ENCODE peak calls at places on chromosomes 2 and 18, in nine cellular contexts. One of them, this sample, is unnamed.
A peak's percentile ranks its signal among the peaks of the same experiment; 100 is the strongest.

GRCh38 chr2:11155326-11156059 is at the start of gene SLC66A3:
- DNase-seq in nephron progenitor cell: no peak
- DNase-seq in fibroblast of the aortic adventitia: peak; percentile 83
- DNase-seq in iris pigment epithelial cell: peak; percentile 85
- DNase-seq in HFFc6: peak; percentile 75
- DNase-seq in cardiac fibroblast: peak; percentile 80
- DNase-seq in COLO829: no peak
- DNase-seq in astrocyte: peak; percentile 75
- DNase-seq in midbrain: peak; percentile 89
- DNase-seq in this sample: peak; percentile 89

GRCh38 chr2:64019083-64019974 is at the start of gene VPS54:
- DNase-seq in nephron progenitor cell: peak; percentile 77
- DNase-seq in fibroblast of the aortic adventitia: peak; percentile 62
- DNase-seq in iris pigment epithelial cell: peak; percentile 54
- DNase-seq in HFFc6: peak; percentile 25
- DNase-seq in cardiac fibroblast: peak; percentile 65
- DNase-seq in COLO829: peak; percentile 15
- DNase-seq in astrocyte: peak; percentile 36
- DNase-seq in midbrain: peak; percentile 76
- DNase-seq in this sample: peak; percentile 71

GRCh38 chr18:74489631-74490030 is 6.5 kb upstream of the CNDP2 start:
- DNase-seq in nephron progenitor cell: no peak
- DNase-seq in fibroblast of the aortic adventitia: peak; percentile 22
- DNase-seq in iris pigment epithelial cell: peak; percentile 51
- DNase-seq in HFFc6: no peak
- DNase-seq in cardiac fibroblast: peak; percentile 14
- DNase-seq in COLO829: no peak
- DNase-seq in astrocyte: peak; percentile 86
- DNase-seq in midbrain: no peak
- DNase-seq in this sample: no peak

GRCh38 chr2:55809875-55810620 is 113.5 kb downstream of the EFEMP1 start:
- DNase-seq in nephron progenitor cell: no peak
- DNase-seq in fibroblast of the aortic adventitia: peak; percentile 75
- DNase-seq in iris pigment epithelial cell: peak; percentile 74
- DNase-seq in HFFc6: no peak
- DNase-seq in cardiac fibroblast: peak; percentile 90
- DNase-seq in COLO829: no peak
- DNase-seq in astrocyte: no peak
- DNase-seq in midbrain: no peak
- DNase-seq in this sample: no peak

GRCh38 chr2:146079216-146079615 is 1559.3 kb upstream of the ZEB2 start:
- DNase-seq in nephron progenitor cell: no peak
- DNase-seq in fibroblast of the aortic adventitia: no peak
- DNase-seq in iris pigment epithelial cell: peak; percentile 33
- DNase-seq in HFFc6: peak; percentile 2
- DNase-seq in cardiac fibroblast: peak; percentile 16
- DNase-seq in COLO829: no peak
- DNase-seq in astrocyte: peak; percentile 20
- DNase-seq in midbrain: no peak
- DNase-seq in this sample: no peak

GRCh38 chr2:240624950-240625621 is at the start of gene GPR35:
- DNase-seq in nephron progenitor cell: no peak
- DNase-seq in fibroblast of the aortic adventitia: peak; percentile 15
- DNase-seq in iris pigment epithelial cell: peak; percentile 65
- DNase-seq in HFFc6: peak; percentile 44
- DNase-seq in cardiac fibroblast: peak; percentile 38
- DNase-seq in COLO829: no peak
- DNase-seq in astrocyte: peak; percentile 56
- DNase-seq in midbrain: no peak
- DNase-seq in this sample: no peak

GRCh38 chr2:204871246-204871953 is 326.1 kb downstream of the PARD3B start:
- DNase-seq in nephron progenitor cell: no peak
- DNase-seq in fibroblast of the aortic adventitia: peak; percentile 71
- DNase-seq in iris pigment epithelial cell: peak; percentile 55
- DNase-seq in HFFc6: peak; percentile 46
- DNase-seq in cardiac fibroblast: peak; percentile 75
- DNase-seq in COLO829: peak; percentile 15
- DNase-seq in astrocyte: peak; percentile 30
- DNase-seq in midbrain: peak; percentile 63
- DNase-seq in this sample: peak; percentile 71

GRCh38 chr2:100281521-100282438 is 40.5 kb downstream of the LONRF2 start:
- DNase-seq in nephron progenitor cell: no peak
- DNase-seq in fibroblast of the aortic adventitia: peak; percentile 81
- DNase-seq in iris pigment epithelial cell: no peak
- DNase-seq in HFFc6: no peak
- DNase-seq in cardiac fibroblast: peak; percentile 44
- DNase-seq in COLO829: peak; percentile 61
- DNase-seq in astrocyte: peak; percentile 63
- DNase-seq in midbrain: no peak
- DNase-seq in this sample: peak; percentile 40

GRCh38 chr2:62760555-62760954 is 55.0 kb downstream of the EHBP1 start:
- DNase-seq in nephron progenitor cell: no peak
- DNase-seq in fibroblast of the aortic adventitia: peak; percentile 77
- DNase-seq in iris pigment epithelial cell: peak; percentile 78
- DNase-seq in HFFc6: peak; percentile 63
- DNase-seq in cardiac fibroblast: peak; percentile 50
- DNase-seq in COLO829: no peak
- DNase-seq in astrocyte: peak; percentile 81
- DNase-seq in midbrain: no peak
- DNase-seq in this sample: no peak

GRCh38 chr18:29002747-29003146 is 825.8 kb upstream of the CDH2 start:
- DNase-seq in nephron progenitor cell: no peak
- DNase-seq in fibroblast of the aortic adventitia: no peak
- DNase-seq in iris pigment epithelial cell: no peak
- DNase-seq in HFFc6: no peak
- DNase-seq in cardiac fibroblast: no peak
- DNase-seq in COLO829: no peak
- DNase-seq in astrocyte: no peak
- DNase-seq in midbrain: no peak
- DNase-seq in this sample: no peak

GRCh38 chr18:70998490-70998889 is 709.6 kb downstream of the SOCS6 start:
- DNase-seq in nephron progenitor cell: no peak
- DNase-seq in fibroblast of the aortic adventitia: peak; percentile 39
- DNase-seq in iris pigment epithelial cell: peak; percentile 15
- DNase-seq in HFFc6: no peak
- DNase-seq in cardiac fibroblast: peak; percentile 38
- DNase-seq in COLO829: no peak
- DNase-seq in astrocyte: no peak
- DNase-seq in midbrain: no peak
- DNase-seq in this sample: no peak

GRCh38 chr2:124704056-124704644 is 679.1 kb downstream of the CNTNAP5 start:
- DNase-seq in nephron progenitor cell: no peak
- DNase-seq in fibroblast of the aortic adventitia: no peak
- DNase-seq in iris pigment epithelial cell: no peak
- DNase-seq in HFFc6: no peak
- DNase-seq in cardiac fibroblast: no peak
- DNase-seq in COLO829: no peak
- DNase-seq in astrocyte: no peak
- DNase-seq in midbrain: no peak
- DNase-seq in this sample: no peak

GRCh38 chr2:220279372-220279771 is 651.9 kb downstream of the SLC4A3 start:
- DNase-seq in nephron progenitor cell: no peak
- DNase-seq in fibroblast of the aortic adventitia: peak; percentile 94
- DNase-seq in iris pigment epithelial cell: peak; percentile 90
- DNase-seq in HFFc6: peak; percentile 95
- DNase-seq in cardiac fibroblast: peak; percentile 79
- DNase-seq in COLO829: no peak
- DNase-seq in astrocyte: peak; percentile 95
- DNase-seq in midbrain: no peak
- DNase-seq in this sample: no peak

GRCh38 chr2:121955313-121956211 is 200.1 kb downstream of the TSN start:
- DNase-seq in nephron progenitor cell: peak; percentile 39
- DNase-seq in fibroblast of the aortic adventitia: no peak
- DNase-seq in iris pigment epithelial cell: no peak
- DNase-seq in HFFc6: no peak
- DNase-seq in cardiac fibroblast: no peak
- DNase-seq in COLO829: no peak
- DNase-seq in astrocyte: no peak
- DNase-seq in midbrain: no peak
- DNase-seq in this sample: no peak

GRCh38 chr2:213640742-213641425 is 356.6 kb downstream of the SPAG16 start:
- DNase-seq in nephron progenitor cell: no peak
- DNase-seq in fibroblast of the aortic adventitia: no peak
- DNase-seq in iris pigment epithelial cell: no peak
- DNase-seq in HFFc6: no peak
- DNase-seq in cardiac fibroblast: no peak
- DNase-seq in COLO829: no peak
- DNase-seq in astrocyte: no peak
- DNase-seq in midbrain: no peak
- DNase-seq in this sample: no peak

GRCh38 chr18:58105908-58106673 is 62.1 kb downstream of the NEDD4L start:
- DNase-seq in nephron progenitor cell: no peak
- DNase-seq in fibroblast of the aortic adventitia: no peak
- DNase-seq in iris pigment epithelial cell: no peak
- DNase-seq in HFFc6: no peak
- DNase-seq in cardiac fibroblast: no peak
- DNase-seq in COLO829: no peak
- DNase-seq in astrocyte: no peak
- DNase-seq in midbrain: no peak
- DNase-seq in this sample: no peak

GRCh38 chr2:196959291-196959690 is 32.8 kb upstream of the PGAP1 start:
- DNase-seq in nephron progenitor cell: no peak
- DNase-seq in fibroblast of the aortic adventitia: no peak
- DNase-seq in iris pigment epithelial cell: no peak
- DNase-seq in HFFc6: no peak
- DNase-seq in cardiac fibroblast: no peak
- DNase-seq in COLO829: no peak
- DNase-seq in astrocyte: no peak
- DNase-seq in midbrain: no peak
- DNase-seq in this sample: no peak

GRCh38 chr2:56299166-56299806 is 115.5 kb downstream of the CCDC85A start:
- DNase-seq in nephron progenitor cell: no peak
- DNase-seq in fibroblast of the aortic adventitia: peak; percentile 56
- DNase-seq in iris pigment epithelial cell: peak; percentile 10
- DNase-seq in HFFc6: peak; percentile 65
- DNase-seq in cardiac fibroblast: peak; percentile 47
- DNase-seq in COLO829: no peak
- DNase-seq in astrocyte: peak; percentile 58
- DNase-seq in midbrain: no peak
- DNase-seq in this sample: no peak

GRCh38 chr2:113877651-113878594 is 12.0 kb upstream of the ACTR3 start:
- DNase-seq in nephron progenitor cell: no peak
- DNase-seq in fibroblast of the aortic adventitia: peak; percentile 71
- DNase-seq in iris pigment epithelial cell: peak; percentile 75
- DNase-seq in HFFc6: peak; percentile 52
- DNase-seq in cardiac fibroblast: peak; percentile 74
- DNase-seq in COLO829: peak; percentile 48
- DNase-seq in astrocyte: peak; percentile 59
- DNase-seq in midbrain: no peak
- DNase-seq in this sample: no peak

GRCh38 chr2:113200736-113201490 is 27.1 kb downstream of the PSD4 start:
- DNase-seq in nephron progenitor cell: no peak
- DNase-seq in fibroblast of the aortic adventitia: no peak
- DNase-seq in iris pigment epithelial cell: no peak
- DNase-seq in HFFc6: peak; percentile 36
- DNase-seq in cardiac fibroblast: no peak
- DNase-seq in COLO829: no peak
- DNase-seq in astrocyte: no peak
- DNase-seq in midbrain: no peak
- DNase-seq in this sample: no peak

GRCh38 chr2:134231965-134232340 is 21.9 kb upstream of the MGAT5 start:
- DNase-seq in nephron progenitor cell: no peak
- DNase-seq in fibroblast of the aortic adventitia: no peak
- DNase-seq in iris pigment epithelial cell: peak; percentile 82
- DNase-seq in HFFc6: peak; percentile 70
- DNase-seq in cardiac fibroblast: peak; percentile 84
- DNase-seq in COLO829: no peak
- DNase-seq in astrocyte: peak; percentile 76
- DNase-seq in midbrain: no peak
- DNase-seq in this sample: no peak

GRCh38 chr2:200747668-200748618 is 63.8 kb upstream of the BZW1 start:
- DNase-seq in nephron progenitor cell: no peak
- DNase-seq in fibroblast of the aortic adventitia: peak; percentile 98
- DNase-seq in iris pigment epithelial cell: peak; percentile 99
- DNase-seq in HFFc6: peak; percentile 88
- DNase-seq in cardiac fibroblast: peak; percentile 95
- DNase-seq in COLO829: no peak
- DNase-seq in astrocyte: peak; percentile 98
- DNase-seq in midbrain: no peak
- DNase-seq in this sample: no peak

GRCh38 chr2:8662239-8662879 is 19.5 kb upstream of the ID2 start:
- DNase-seq in nephron progenitor cell: no peak
- DNase-seq in fibroblast of the aortic adventitia: peak; percentile 71
- DNase-seq in iris pigment epithelial cell: peak; percentile 75
- DNase-seq in HFFc6: peak; percentile 93
- DNase-seq in cardiac fibroblast: peak; percentile 74
- DNase-seq in COLO829: no peak
- DNase-seq in astrocyte: peak; percentile 78
- DNase-seq in midbrain: no peak
- DNase-seq in this sample: no peak

GRCh38 chr2:62402156-62402555 is 103.8 kb downstream of the TMEM17 start:
- DNase-seq in nephron progenitor cell: no peak
- DNase-seq in fibroblast of the aortic adventitia: no peak
- DNase-seq in iris pigment epithelial cell: no peak
- DNase-seq in HFFc6: no peak
- DNase-seq in cardiac fibroblast: no peak
- DNase-seq in COLO829: no peak
- DNase-seq in astrocyte: no peak
- DNase-seq in midbrain: no peak
- DNase-seq in this sample: no peak

This sample was measured in hippocampal formation.